ENCODE peak calls at places on chromosome 14, in five cellular contexts. J is GM13976; N is RPMI7951; A is CD8-positive, alpha-beta memory T cell; L is AG09309. Z is an unnamed sample.

GRCh38 chr14:100488057-100488456 is 99.2 kb downstream of the BEGAIN start:
- DNase-seq in L (no peak), N (no peak), A (no peak), J (no peak), Z (peak; percentile 60)

GRCh38 chr14:91009501-91010152 is 50.8 kb downstream of the RPS6KA5 start:
- DNase-seq in J (peak; percentile 66), L (no peak), N (no peak), A (no peak), Z (no peak)

GRCh38 chr14:74712499-74713394 is at the start of the genes AREL1 and FCF1:
- DNase-seq in L (peak; percentile 47), N (peak; percentile 86), J (peak; percentile 94), A (peak; percentile 89), Z (no peak)

GRCh38 chr14:36856095-36856878 is 194.6 kb downstream of the PAX9 start:
- DNase-seq in J (no peak), N (no peak), A (no peak), L (no peak), Z (peak; percentile 96)

GRCh38 chr14:53265025-53265424 is 111.9 kb upstream of the DDHD1 start:
- DNase-seq in J (no peak), N (no peak), A (no peak), L (no peak), Z (no peak)

GRCh38 chr14:26286806-26287205 is 311.0 kb downstream of the NOVA1 start:
- DNase-seq in J (no peak), N (no peak), L (no peak), A (no peak), Z (peak; percentile 30)

GRCh38 chr14:23517650-23518329 is 33.8 kb downstream of the ZFHX2 start:
- DNase-seq in N (no peak), J (no peak), L (no peak), A (no peak), Z (no peak)

GRCh38 chr14:68807148-68807600 is 14.3 kb upstream of the ZFP36L1 start:
- DNase-seq in N (peak; percentile 91), A (no peak), L (no peak), J (peak; percentile 43), Z (peak; percentile 86)

GRCh38 chr14:21219120-21219519 is 50.1 kb downstream of the HNRNPC start:
- DNase-seq in A (no peak), J (no peak), N (no peak), L (no peak), Z (no peak)

GRCh38 chr14:61391119-61391518 is 69.7 kb downstream of the PRKCH start:
- DNase-seq in A (no peak), N (no peak), L (no peak), J (no peak), Z (no peak)

GRCh38 chr14:100105357-100106169 is 40.3 kb downstream of the EVL start:
- DNase-seq in J (no peak), N (no peak), L (no peak), A (peak; percentile 54), Z (no peak)

GRCh38 chr14:95770777-95771176 is 56.9 kb upstream of the TCL1A start:
- DNase-seq in L (no peak), A (no peak), J (no peak), N (peak; percentile 8), Z (peak; percentile 65)

GRCh38 chr14:56342419-56342901 is 224.2 kb downstream of the PELI2 start:
- DNase-seq in N (peak; percentile 68), J (no peak), L (peak; percentile 55), A (no peak), Z (no peak)

GRCh38 chr14:36976571-36977023 is 195.8 kb downstream of the SLC25A21 start:
- DNase-seq in L (peak; percentile 34), N (peak; percentile 2), J (no peak), A (no peak), Z (peak; percentile 71)

GRCh38 chr14:105938055-105938863 is 411.9 kb downstream of the TMEM121 start:
- DNase-seq in J (no peak), A (no peak), L (no peak), N (no peak), Z (no peak)

GRCh38 chr14:89621791-89622638 is 205.0 kb upstream of the FOXN3 start:
- DNase-seq in A (no peak), N (no peak), L (no peak), J (no peak), Z (no peak)

GRCh38 chr14:68607081-68607851 is 185.6 kb downstream of the ZFP36L1 start:
- DNase-seq in J (no peak), N (no peak), A (no peak), L (no peak), Z (peak; percentile 20)

GRCh38 chr14:28768549-28768870 is 1.9 kb downstream of the FOXG1 start:
- DNase-seq in N (no peak), J (no peak), L (no peak), A (no peak), Z (no peak)

GRCh38 chr14:69246331-69246730 is 13.6 kb upstream of the GALNT16 start:
- DNase-seq in N (no peak), L (no peak), J (no peak), A (no peak), Z (peak; percentile 20)

GRCh38 chr14:71348394-71348793 is 441.1 kb downstream of the PCNX1 start:
- DNase-seq in J (no peak), A (no peak), N (no peak), L (no peak), Z (no peak)

GRCh38 chr14:73741876-73742519 is 27.8 kb upstream of the PNMA1 start:
- DNase-seq in A (peak; percentile 68), L (no peak), N (peak; percentile 44), J (no peak), Z (no peak)

Z was measured in DMS53.